ENCODE peak calls at places on chromosomes 5 and 9, in four cellular contexts. A is HCT116, D is fibroblast of lung, X is astrocyte. B is an unnamed sample.

GRCh38 chr9:101536351-101536750 is 2.7 kb downstream of the RNF20 start:
- DNase-seq in A (no peak), D (peak; percentile 50), X (no peak), B (peak; percentile 68)

GRCh38 chr5:143161893-143162520 is 241.5 kb downstream of the NR3C1 start:
- DNase-seq in A (no peak), D (peak; percentile 94), X (peak; percentile 17), B (no peak)

GRCh38 chr9:111559000-111559610 is 34.1 kb downstream of the ZNF483 start:
- DNase-seq in A (no peak), D (peak; percentile 48), X (peak; percentile 64), B (peak; percentile 22)

GRCh38 chr9:93807166-93808013 is 147.8 kb downstream of the BARX1 start:
- DNase-seq in A (no peak), D (no peak), X (no peak), B (no peak)

GRCh38 chr9:126980231-126980630 is 65.6 kb downstream of the RALGPS1 start:
- DNase-seq in A (no peak), D (no peak), X (no peak), B (no peak)

GRCh38 chr5:16140944-16141343 is 38.6 kb downstream of the MARCHF11 start:
- DNase-seq in A (no peak), D (no peak), X (no peak), B (no peak)

GRCh38 chr5:12865529-12865928 is 961.3 kb upstream of the CTNND2 start:
- DNase-seq in A (no peak), D (no peak), X (peak; percentile 75), B (no peak)

GRCh38 chr5:78549043-78549442 is 99.5 kb downstream of the LHFPL2 start:
- DNase-seq in A (no peak), D (no peak), X (no peak), B (no peak)

GRCh38 chr5:97181856-97182545 is 1.0 kb downstream of the RIOK2 start:
- DNase-seq in A (no peak), D (peak; percentile 14), X (peak; percentile 31), B (no peak)

GRCh38 chr5:178122346-178122745 is 8.5 kb upstream of the RMND5B start:
- DNase-seq in A (no peak), D (no peak), X (no peak), B (no peak)

GRCh38 chr9:114732842-114733241 is 50.9 kb upstream of the TEX48 start:
- DNase-seq in A (no peak), D (no peak), X (peak; percentile 55), B (peak; percentile 76)

GRCh38 chr5:145946112-145946861 is 9.9 kb downstream of the SH3RF2 start:
- DNase-seq in A (peak; percentile 95), D (peak; percentile 71), X (peak; percentile 97), B (peak; percentile 88)

GRCh38 chr5:68246802-68247201 is 31.2 kb downstream of the PIK3R1 start:
- DNase-seq in A (no peak), D (no peak), X (no peak), B (no peak)

GRCh38 chr9:130539473-130540223 is 39.7 kb upstream of the FUBP3 start:
- DNase-seq in A (peak; percentile 40), D (peak; percentile 83), X (peak; percentile 54), B (peak; percentile 77)

GRCh38 chr9:131275332-131276106 is 791 bp downstream of the FAM78A start:
- DNase-seq in A (no peak), D (no peak), X (no peak), B (no peak)

GRCh38 chr5:159210846-159211245 is 1.5 kb upstream of the RNF145 start:
- DNase-seq in A (no peak), D (no peak), X (no peak), B (no peak)

GRCh38 chr5:123344819-123345426 is 78.3 kb downstream of the CEP120 start:
- DNase-seq in A (no peak), D (peak; percentile 77), X (peak; percentile 18), B (peak; percentile 34)

GRCh38 chr5:97876272-97876671 is 693.2 kb upstream of the RIOK2 start:
- DNase-seq in A (no peak), D (no peak), X (peak; percentile 16), B (no peak)

GRCh38 chr9:36436909-36437308 is 36.8 kb upstream of the RNF38 start:
- DNase-seq in A (no peak), D (peak; percentile 16), X (no peak), B (no peak)

GRCh38 chr5:72478276-72478675 is 28.9 kb downstream of the ZNF366 start:
- DNase-seq in A (no peak), D (no peak), X (no peak), B (peak; percentile 38)

GRCh38 chr9:121620777-121621437 is 30.5 kb upstream of the DAB2IP start:
- DNase-seq in A (no peak), D (peak; percentile 31), X (no peak), B (no peak)

GRCh38 chr9:110446171-110446570 is 108.5 kb upstream of the TXNDC8 start:
- DNase-seq in A (no peak), D (no peak), X (no peak), B (no peak)

GRCh38 chr5:178429156-178429468 is 161.1 kb downstream of the COL23A1 start:
- DNase-seq in A (no peak), D (no peak), X (no peak), B (no peak)

GRCh38 chr5:104456122-104456521 is 893.5 kb upstream of the NUDT12 start:
- DNase-seq in A (no peak), D (no peak), X (no peak), B (no peak)

GRCh38 chr5:113606298-113607134 is 93.0 kb downstream of the YTHDC2 start:
- DNase-seq in A (peak; percentile 38), D (peak; percentile 67), X (peak; percentile 37), B (peak; percentile 78)

GRCh38 chr9:33823801-33824200 is 6.8 kb downstream of the UBE2R2 start:
- DNase-seq in A (no peak), D (no peak), X (no peak), B (no peak)

GRCh38 chr9:22147818-22148573 is 138.9 kb upstream of the CDKN2B start:
- DNase-seq in A (peak; percentile 60), D (peak; percentile 94), X (peak; percentile 100), B (peak; percentile 77)

GRCh38 chr5:151825445-151825844 is 53.7 kb downstream of the G3BP1 start:
- DNase-seq in A (peak; percentile 36), D (peak; percentile 75), X (peak; percentile 34), B (peak; percentile 84)

GRCh38 chr5:69295088-69295754 is 37.4 kb downstream of the CCDC125 start:
- DNase-seq in A (no peak), D (peak; percentile 29), X (peak; percentile 80), B (peak; percentile 46)

GRCh38 chr9:38686923-38687322 is 33.0 kb downstream of the FAM240B start:
- DNase-seq in A (no peak), D (no peak), X (no peak), B (no peak)

GRCh38 chr5:137146402-137146889 is 352.7 kb downstream of the SPOCK1 start:
- DNase-seq in A (peak; percentile 8), D (peak; percentile 93), X (peak; percentile 99), B (peak; percentile 74)

GRCh38 chr9:136247947-136248637 is 2.5 kb upstream of the QSOX2 start:
- DNase-seq in A (no peak), D (no peak), X (no peak), B (no peak)

GRCh38 chr5:143887901-143888648 is 76.1 kb downstream of the HMHB1 start:
- DNase-seq in A (no peak), D (peak; percentile 45), X (peak; percentile 86), B (peak; percentile 23)

GRCh38 chr5:141560725-141561483 is 57.9 kb downstream of the DIAPH1 start:
- DNase-seq in A (peak; percentile 59), D (peak; percentile 99), X (peak; percentile 96), B (peak; percentile 76)

GRCh38 chr9:119967867-119968535 is 598.8 kb upstream of the BRINP1 start:
- DNase-seq in A (no peak), D (no peak), X (no peak), B (no peak)

GRCh38 chr5:8341416-8341815 is 472.5 kb downstream of the MTRR start:
- DNase-seq in A (no peak), D (no peak), X (peak; percentile 6), B (no peak)

GRCh38 chr5:15383469-15383868 is 116.5 kb upstream of the FBXL7 start:
- DNase-seq in A (no peak), D (peak; percentile 28), X (peak; percentile 5), B (peak; percentile 34)

GRCh38 chr5:168786142-168786541 is 207.0 kb upstream of the PANK3 start:
- DNase-seq in A (peak; percentile 3), D (no peak), X (peak; percentile 54), B (peak; percentile 9)

GRCh38 chr5:93519737-93520136 is 61.3 kb downstream of the NR2F1-AS1 start:
- DNase-seq in A (no peak), D (peak; percentile 44), X (peak; percentile 30), B (peak; percentile 32)
- TF ChIP-seq EZH2 in A (no peak), D (no peak), X (no peak), B (no peak)

DNA sequence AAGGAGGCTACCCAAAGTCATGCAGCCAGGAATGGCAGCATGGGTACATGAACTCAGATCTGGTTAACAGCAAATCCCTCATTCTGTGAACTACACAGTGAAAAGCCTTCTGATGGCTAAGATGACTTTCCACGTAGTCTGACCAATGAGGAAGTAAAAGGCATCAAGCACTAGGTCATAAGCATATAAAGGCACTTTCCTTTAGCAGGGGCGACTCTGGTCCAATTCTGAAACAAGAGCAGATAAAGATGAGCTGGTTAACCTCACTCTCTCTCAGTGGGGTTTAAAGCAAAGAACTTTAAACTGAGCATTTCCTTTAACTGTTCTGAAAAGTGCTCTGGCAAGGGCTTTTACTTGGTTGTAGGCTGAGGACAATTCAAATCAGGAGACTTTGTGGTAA is 21.1 kb downstream of the PSMB7 start:
- DNase-seq in A (no peak), D (no peak), X (no peak), B (no peak)
- H3K27ac ChIP-seq in A (no peak overlapping the region), D (peak overlapping the region; percentile 14), X (peak overlapping the region; percentile 60), B (peak overlapping the region; percentile 82)

GRCh38 chr5:80592105-80592504 is 22.0 kb upstream of the ANKRD34B start:
- DNase-seq in A (no peak), D (no peak), X (no peak), B (no peak)
- H2AFZ ChIP-seq in A (no peak overlapping the region), D (no peak overlapping the region), X (no peak overlapping the region), B (no peak overlapping the region)

GRCh38 chr9:969310-969692 is 7.2 kb upstream of the DMRT3 start:
- DNase-seq in A (no peak), D (no peak), X (no peak), B (no peak)
- TF ChIP-seq EZH2 in A (no peak), D (no peak), X (no peak), B (no peak)